ENCODE peak calls at places on chromosomes 3 and 15, in five cellular contexts. One of them, this sample, is unnamed.
A peak's percentile ranks its signal among the peaks of the same experiment; 100 is the strongest.

GRCh38 chr15:57640935-57641682 is 49.4 kb downstream of the MYZAP start:
- DNase-seq in psoas muscle: no peak
- DNase-seq in IMR-90: peak; percentile 12
- DNase-seq in esophagus squamous epithelium: no peak
- DNase-seq in A549: peak; percentile 63
- DNase-seq in this sample: no peak

GRCh38 chr3:146128939-146129338 is 32.0 kb downstream of the PLOD2 start:
- DNase-seq in psoas muscle: no peak
- DNase-seq in IMR-90: no peak
- DNase-seq in esophagus squamous epithelium: no peak
- DNase-seq in A549: no peak
- DNase-seq in this sample: no peak

GRCh38 chr3:157204431-157204830 is 44.5 kb upstream of the CCNL1 start:
- DNase-seq in psoas muscle: no peak
- DNase-seq in IMR-90: peak; percentile 67
- DNase-seq in esophagus squamous epithelium: no peak
- DNase-seq in A549: no peak
- DNase-seq in this sample: no peak

GRCh38 chr3:128632301-128632700 is 18.3 kb downstream of the RPN1 start:
- DNase-seq in psoas muscle: no peak
- DNase-seq in IMR-90: no peak
- DNase-seq in esophagus squamous epithelium: no peak
- DNase-seq in A549: no peak
- DNase-seq in this sample: no peak

GRCh38 chr3:145017959-145018358 is 1046.3 kb downstream of the DIPK2A start:
- DNase-seq in psoas muscle: no peak
- DNase-seq in IMR-90: peak; percentile 25
- DNase-seq in esophagus squamous epithelium: no peak
- DNase-seq in A549: no peak
- DNase-seq in this sample: no peak

GRCh38 chr3:58005662-58006061 is 2.6 kb upstream of the FLNB start:
- DNase-seq in psoas muscle: no peak
- DNase-seq in IMR-90: peak; percentile 76
- DNase-seq in esophagus squamous epithelium: no peak
- DNase-seq in A549: no peak
- DNase-seq in this sample: no peak

GRCh38 chr3:187684880-187685279 is 14.7 kb upstream of the SST start:
- DNase-seq in psoas muscle: no peak
- DNase-seq in IMR-90: peak; percentile 24
- DNase-seq in esophagus squamous epithelium: no peak
- DNase-seq in A549: no peak
- DNase-seq in this sample: no peak

GRCh38 chr15:59371458-59372351 is 966 bp downstream of the MYO1E start:
- DNase-seq in psoas muscle: peak; percentile 37
- DNase-seq in IMR-90: no peak
- DNase-seq in esophagus squamous epithelium: no peak
- DNase-seq in A549: peak; percentile 46
- DNase-seq in this sample: peak; percentile 59

GRCh38 chr15:70099966-70100494 is 2.3 kb upstream of the TLE3 start:
- DNase-seq in psoas muscle: no peak
- DNase-seq in IMR-90: no peak
- DNase-seq in esophagus squamous epithelium: no peak
- DNase-seq in A549: no peak
- DNase-seq in this sample: no peak

GRCh38 chr3:189911001-189911400 is 209.7 kb downstream of the P3H2 start:
- DNase-seq in psoas muscle: no peak
- DNase-seq in IMR-90: no peak
- DNase-seq in esophagus squamous epithelium: no peak
- DNase-seq in A549: no peak
- DNase-seq in this sample: no peak

GRCh38 chr3:44348993-44349392 is 10.4 kb downstream of the TCAIM start:
- DNase-seq in psoas muscle: no peak
- DNase-seq in IMR-90: no peak
- DNase-seq in esophagus squamous epithelium: no peak
- DNase-seq in A549: no peak
- DNase-seq in this sample: no peak

GRCh38 chr15:87547470-87548181 is 708.9 kb downstream of the NTRK3 start:
- DNase-seq in psoas muscle: no peak
- DNase-seq in IMR-90: no peak
- DNase-seq in esophagus squamous epithelium: no peak
- DNase-seq in A549: no peak
- DNase-seq in this sample: no peak

GRCh38 chr15:92733934-92734521 is 78.5 kb upstream of the FAM174B start:
- DNase-seq in psoas muscle: peak; percentile 20
- DNase-seq in IMR-90: peak; percentile 11
- DNase-seq in esophagus squamous epithelium: no peak
- DNase-seq in A549: peak; percentile 48
- DNase-seq in this sample: peak; percentile 22

GRCh38 chr15:100987143-100987542 is 68.0 kb downstream of the LRRK1 start:
- DNase-seq in psoas muscle: no peak
- DNase-seq in IMR-90: peak; percentile 28
- DNase-seq in esophagus squamous epithelium: no peak
- DNase-seq in A549: no peak
- DNase-seq in this sample: no peak

GRCh38 chr3:27889745-27890144 is 167.6 kb upstream of the EOMES start:
- DNase-seq in psoas muscle: no peak
- DNase-seq in IMR-90: no peak
- DNase-seq in esophagus squamous epithelium: no peak
- DNase-seq in A549: no peak
- DNase-seq in this sample: no peak

GRCh38 chr3:43838877-43839276 is 148.1 kb downstream of the ABHD5 start:
- DNase-seq in psoas muscle: no peak
- DNase-seq in IMR-90: no peak
- DNase-seq in esophagus squamous epithelium: no peak
- DNase-seq in A549: no peak
- DNase-seq in this sample: no peak

GRCh38 chr3:65732060-65732933 is 306.4 kb downstream of the MAGI1 start:
- DNase-seq in psoas muscle: no peak
- DNase-seq in IMR-90: peak; percentile 80
- DNase-seq in esophagus squamous epithelium: no peak
- DNase-seq in A549: peak; percentile 33
- DNase-seq in this sample: no peak

GRCh38 chr15:67251318-67251717 is 3.1 kb downstream of the AAGAB start:
- DNase-seq in psoas muscle: no peak
- DNase-seq in IMR-90: no peak
- DNase-seq in esophagus squamous epithelium: no peak
- DNase-seq in A549: no peak
- DNase-seq in this sample: no peak
- TF ChIP-seq CTCF in psoas muscle: no peak
- TF ChIP-seq CTCF in IMR-90: no peak
- TF ChIP-seq CTCF in esophagus squamous epithelium: no peak
- TF ChIP-seq CTCF in A549: no peak
- TF ChIP-seq CTCF in this sample: no peak

DNA sequence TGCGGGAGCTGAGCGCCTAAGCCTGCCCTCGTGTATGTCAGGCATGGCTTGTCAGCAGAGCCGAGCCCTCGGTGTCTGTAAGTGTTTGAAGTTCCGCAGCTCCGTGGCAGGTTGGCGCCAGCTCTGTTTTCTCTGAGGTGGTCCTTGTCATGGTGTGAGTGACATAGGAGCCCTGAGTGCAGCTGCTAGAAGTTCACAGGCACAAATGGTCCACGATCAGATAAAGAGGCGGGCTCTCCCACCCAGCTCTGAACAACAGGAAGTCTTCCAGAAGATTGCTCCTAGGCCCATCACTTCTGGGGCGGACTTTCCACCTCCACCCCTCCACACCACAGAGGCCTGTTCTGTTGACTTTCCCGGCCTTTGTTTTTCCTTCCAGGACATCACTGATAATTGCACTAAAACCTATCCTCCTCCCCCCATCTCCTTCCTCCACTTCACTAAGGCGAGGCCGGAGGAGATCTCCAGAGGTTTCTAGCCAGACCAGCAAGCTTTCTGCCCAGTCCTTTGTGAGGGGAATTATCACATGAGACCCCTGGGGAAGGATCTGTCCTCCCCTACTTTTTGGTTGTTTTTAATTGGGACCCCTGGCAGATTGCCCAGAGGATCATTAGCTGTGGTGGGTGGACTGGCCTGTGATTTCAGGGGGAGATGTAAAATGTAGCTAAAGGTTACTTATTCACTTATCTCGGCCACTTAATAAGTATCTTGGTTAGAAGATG is 19.9 kb downstream of the ITPR1 start:
- DNase-seq in psoas muscle: no peak
- DNase-seq in IMR-90: no peak
- DNase-seq in esophagus squamous epithelium: no peak
- DNase-seq in A549: no peak
- DNase-seq in this sample: no peak
- H3K4me1 ChIP-seq in psoas muscle: no peaks in the 10 kb centered on the region
- H3K4me1 ChIP-seq in IMR-90: no peaks in the 10 kb centered on the region
- H3K4me1 ChIP-seq in esophagus squamous epithelium: no peaks in the 10 kb centered on the region
- H3K4me1 ChIP-seq in A549: no peaks in the 10 kb centered on the region
- H3K4me1 ChIP-seq in this sample: peaks cover 5% of the 10 kb centered on the region

GRCh38 chr3:50292924-50293801 is 934 bp upstream of the IFRD2 start:
- DNase-seq in psoas muscle: no peak
- DNase-seq in IMR-90: no peak
- DNase-seq in esophagus squamous epithelium: no peak
- DNase-seq in A549: no peak
- DNase-seq in this sample: peak; percentile 62
- H3K4me3 ChIP-seq in psoas muscle: peak overlapping the region; percentile 96
- H3K4me3 ChIP-seq in IMR-90: no peak overlapping the region
- H3K4me3 ChIP-seq in esophagus squamous epithelium: peak overlapping the region; percentile 71
- H3K4me3 ChIP-seq in A549: peak overlapping the region; percentile 87
- H3K4me3 ChIP-seq in this sample: peak overlapping the region; percentile 95

DNA sequence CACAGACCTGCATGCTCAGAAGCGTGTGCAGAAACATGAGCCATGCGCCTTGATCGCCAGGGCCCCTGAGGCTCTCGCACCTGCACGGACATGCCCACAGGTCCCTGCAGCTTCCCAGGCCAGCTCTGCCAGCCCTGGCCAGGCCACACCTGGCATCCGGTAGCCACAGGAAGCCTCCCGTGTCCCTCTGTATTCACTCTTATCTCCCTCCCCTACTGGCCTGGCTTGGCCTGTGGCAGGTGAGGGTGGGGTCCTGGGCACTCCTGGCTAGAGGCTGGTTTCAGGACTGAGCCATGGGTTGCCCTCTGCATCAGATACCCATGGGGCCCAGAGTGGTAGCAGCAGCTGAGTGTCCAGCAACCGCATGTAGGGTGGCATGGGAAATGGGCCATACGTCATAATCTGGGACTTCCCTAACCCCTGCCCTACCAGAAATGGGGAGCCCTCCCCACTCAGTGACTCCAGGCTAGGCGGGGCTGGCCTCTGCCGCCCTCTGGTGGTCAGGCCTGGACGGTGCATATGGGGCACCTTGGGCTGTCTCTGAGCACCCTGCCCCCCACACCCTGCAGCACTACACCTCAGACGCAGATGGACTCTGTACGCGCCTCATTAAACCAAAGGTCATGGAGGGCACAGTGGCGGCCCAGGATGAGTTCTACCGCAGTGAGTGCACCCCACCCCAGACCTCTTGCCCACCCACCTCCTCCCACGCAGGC is 12.6 kb upstream of the LMAN1L start:
- DNase-seq in psoas muscle: peak; percentile 82
- DNase-seq in IMR-90: peak; percentile 52
- DNase-seq in esophagus squamous epithelium: no peak
- DNase-seq in A549: peak; percentile 95
- DNase-seq in this sample: peak; percentile 76
- TF ChIP-seq CTCF in psoas muscle: peak; percentile 97
- TF ChIP-seq CTCF in IMR-90: peak; percentile 93
- TF ChIP-seq CTCF in esophagus squamous epithelium: peak; percentile 99
- TF ChIP-seq CTCF in A549: peak; percentile 90
- TF ChIP-seq CTCF in this sample: peak; percentile 88

GRCh38 chr15:29799859-29800258 is 22.4 kb downstream of the TJP1 start:
- DNase-seq in psoas muscle: no peak
- DNase-seq in IMR-90: no peak
- DNase-seq in esophagus squamous epithelium: no peak
- DNase-seq in A549: no peak
- DNase-seq in this sample: no peak
- H3K4me1 ChIP-seq in psoas muscle: peaks cover 17% of the 10 kb centered on the region
- H3K4me1 ChIP-seq in IMR-90: peaks cover 11% of the 10 kb centered on the region
- H3K4me1 ChIP-seq in esophagus squamous epithelium: peaks cover 6% of the 10 kb centered on the region
- H3K4me1 ChIP-seq in A549: peaks cover 28% of the 10 kb centered on the region
- H3K4me1 ChIP-seq in this sample: peaks cover 9% of the 10 kb centered on the region

GRCh38 chr3:103977417-103977816 is 1389.3 kb upstream of the ALCAM start:
- DNase-seq in psoas muscle: no peak
- DNase-seq in IMR-90: no peak
- DNase-seq in esophagus squamous epithelium: no peak
- DNase-seq in A549: no peak
- DNase-seq in this sample: no peak
- H3K4me3 ChIP-seq in psoas muscle: no peak overlapping the region
- H3K4me3 ChIP-seq in IMR-90: no peak overlapping the region
- H3K4me3 ChIP-seq in esophagus squamous epithelium: no peak overlapping the region
- H3K4me3 ChIP-seq in A549: no peak overlapping the region
- H3K4me3 ChIP-seq in this sample: no peak overlapping the region

GRCh38 chr3:106336619-106337018 is 467.8 kb upstream of the CBLB start:
- DNase-seq in psoas muscle: no peak
- DNase-seq in IMR-90: no peak
- DNase-seq in esophagus squamous epithelium: no peak
- DNase-seq in A549: no peak
- DNase-seq in this sample: no peak
- TF ChIP-seq CTCF in psoas muscle: no peak
- TF ChIP-seq CTCF in IMR-90: no peak
- TF ChIP-seq CTCF in esophagus squamous epithelium: no peak
- TF ChIP-seq CTCF in A549: no peak
- TF ChIP-seq CTCF in this sample: no peak

DNA sequence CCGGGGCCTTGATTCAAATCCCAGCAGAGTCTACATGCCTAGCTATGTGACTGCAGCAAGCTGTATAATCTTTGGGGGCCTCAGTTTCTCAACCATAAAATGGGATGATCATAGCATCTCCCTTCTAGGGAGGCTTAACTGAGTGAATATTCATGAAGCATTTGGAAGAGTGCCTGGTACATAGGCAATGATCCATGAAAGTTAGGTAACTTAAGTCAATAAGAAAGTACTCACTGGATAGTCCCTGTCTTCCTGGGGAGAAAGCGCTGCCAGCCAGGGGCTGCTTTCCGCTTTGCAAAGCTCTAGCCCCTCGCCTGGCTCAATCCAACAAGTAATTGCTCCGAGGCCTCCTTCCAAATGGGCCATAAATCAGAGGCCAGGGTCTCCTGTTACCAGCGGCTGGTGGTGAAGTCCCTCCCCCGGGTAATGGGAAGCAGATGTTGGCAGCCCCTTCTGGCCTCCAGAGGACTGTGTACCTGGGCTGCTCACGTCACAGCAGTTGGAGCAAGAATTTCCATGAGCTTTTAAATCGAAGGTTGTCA is 521.9 kb upstream of the PROK2 start:
- DNase-seq in psoas muscle: no peak
- DNase-seq in IMR-90: peak; percentile 33
- DNase-seq in esophagus squamous epithelium: no peak
- DNase-seq in A549: no peak
- DNase-seq in this sample: no peak
- H3K4me1 ChIP-seq in psoas muscle: no peaks in the 10 kb centered on the region
- H3K4me1 ChIP-seq in IMR-90: peaks cover 10% of the 10 kb centered on the region
- H3K4me1 ChIP-seq in esophagus squamous epithelium: no peaks in the 10 kb centered on the region
- H3K4me1 ChIP-seq in A549: no peaks in the 10 kb centered on the region
- H3K4me1 ChIP-seq in this sample: no peaks in the 10 kb centered on the region

This sample was measured in pancreas.